ENCODE peak calls at places on chromosome 10, in nine cellular contexts. U is globus pallidus; X is iris pigment epithelial cell; G is activated T-cell treated with anti-CD3 and anti-CD28 coated beads for 1 hour; Q is NCI-H1105 treated with DMSO at 0.1 percent for 48 hours; I is nephron progenitor cell; D is right atrium auricular region; O is GM20000; L is stimulated activated CD4-positive, alpha-beta T cell treated with anti-CD3 and anti-CD28 coated beads, Interleukin-1b, Interleukin-23, amount 100 ng/mL, for 4 hours. R is an unnamed sample.

GRCh38 chr10:124124123-124124768 is 30.8 kb upstream of the CHST15 start:
- DNase-seq in I (no peak), X (no peak), U (no peak), L (no peak), Q (no peak), G (no peak), O (no peak), D (no peak), R (no peak)

GRCh38 chr10:111648046-111648445 is 535.5 kb downstream of the GPAM start:
- DNase-seq in U (no peak), G (no peak), X (peak; percentile 10), I (no peak), O (no peak), Q (no peak), L (no peak), D (no peak), R (no peak)

GRCh38 chr10:27242951-27243551 is 2.5 kb upstream of the ACBD5 start:
- DNase-seq in G (peak; percentile 64), D (no peak), X (peak; percentile 79), O (peak; percentile 73), Q (peak; percentile 36), L (peak; percentile 48), U (peak; percentile 78), I (peak; percentile 36), R (no peak)

GRCh38 chr10:128062331-128062730 is 63.9 kb downstream of the MKI67 start:
- DNase-seq in L (no peak), U (no peak), G (no peak), D (no peak), I (peak; percentile 30), Q (no peak), O (no peak), X (no peak), R (no peak)

GRCh38 chr10:93337309-93337721 is 144.8 kb downstream of the MYOF start:
- DNase-seq in D (no peak), Q (no peak), U (no peak), I (no peak), L (no peak), X (no peak), O (no peak), G (no peak), R (no peak)

GRCh38 chr10:28679941-28680752 is 2.8 kb downstream of the BAMBI start:
- DNase-seq in I (no peak), G (no peak), O (no peak), X (peak; percentile 35), L (no peak), D (no peak), U (peak; percentile 31), Q (no peak), R (peak; percentile 12)

GRCh38 chr10:76017026-76017732 is 585.8 kb downstream of the LRMDA start:
- DNase-seq in D (no peak), X (no peak), O (no peak), I (no peak), Q (no peak), U (no peak), L (no peak), G (no peak), R (no peak)

GRCh38 chr10:84329094-84329611 is 764 bp downstream of the CCSER2 start:
- DNase-seq in G (peak; percentile 37), X (peak; percentile 77), D (no peak), O (peak; percentile 56), L (peak; percentile 53), I (peak; percentile 24), Q (peak; percentile 14), U (no peak), R (no peak)

GRCh38 chr10:97096327-97097153 is 89.2 kb downstream of the SLIT1 start:
- DNase-seq in O (no peak), L (no peak), D (peak; percentile 60), I (peak; percentile 50), G (no peak), U (no peak), X (no peak), Q (no peak), R (no peak)

GRCh38 chr10:92124524-92125168 is 166.2 kb downstream of the CPEB3 start:
- DNase-seq in Q (no peak), O (no peak), G (no peak), I (no peak), D (no peak), X (peak; percentile 95), U (no peak), L (no peak), R (no peak)

GRCh38 chr10:42924484-42924883 is 141.9 kb downstream of the BMS1 start:
- DNase-seq in U (no peak), G (no peak), I (no peak), D (no peak), O (no peak), L (no peak), X (no peak), Q (no peak), R (no peak)

GRCh38 chr10:69466158-69466490 is 14.9 kb downstream of the TSPAN15 start:
- DNase-seq in L (no peak), Q (no peak), X (no peak), D (no peak), O (no peak), G (no peak), U (no peak), I (no peak), R (no peak)

GRCh38 chr10:29658984-29659769 is 24.4 kb upstream of the SVIL start:
- DNase-seq in U (no peak), X (peak; percentile 100), L (peak; percentile 49), Q (no peak), I (no peak), O (peak; percentile 71), D (no peak), G (peak; percentile 33), R (no peak)

GRCh38 chr10:132624847-132625839 is 87.6 kb downstream of the INPP5A start:
- DNase-seq in I (no peak), O (no peak), G (no peak), U (no peak), L (no peak), D (no peak), X (no peak), Q (no peak), R (no peak)

GRCh38 chr10:118256209-118256608 is 85.9 kb downstream of the FAM204A start:
- DNase-seq in X (no peak), I (no peak), G (no peak), D (no peak), O (no peak), L (no peak), Q (no peak), U (no peak), R (no peak)

GRCh38 chr10:9608592-9608991 is 1409.1 kb upstream of the CELF2 start:
- DNase-seq in X (peak; percentile 51), I (no peak), O (no peak), G (no peak), Q (no peak), U (no peak), L (no peak), D (no peak), R (no peak)

GRCh38 chr10:17873946-17874345 is 64.8 kb downstream of the MRC1 start:
- DNase-seq in U (no peak), I (no peak), L (no peak), X (no peak), O (no peak), G (no peak), D (no peak), Q (no peak), R (no peak)

GRCh38 chr10:75351637-75352036 is 49.9 kb downstream of the ZNF503 start:
- DNase-seq in Q (no peak), U (no peak), L (no peak), I (no peak), G (no peak), X (no peak), O (no peak), D (no peak), R (peak; percentile 9)

GRCh38 chr10:26052326-26052725 is 118.3 kb downstream of the MYO3A start:
- DNase-seq in D (no peak), G (no peak), L (no peak), O (no peak), I (no peak), Q (no peak), X (no peak), U (no peak), R (no peak)

GRCh38 chr10:72353028-72353962 is 1.4 kb downstream of the DNAJB12 start:
- DNase-seq in I (no peak), Q (peak; percentile 5), X (peak; percentile 63), U (no peak), G (no peak), O (no peak), D (no peak), L (no peak), R (no peak)

GRCh38 chr10:88848499-88848898 is 3.1 kb downstream of the ANKRD22 start:
- DNase-seq in D (no peak), U (no peak), L (no peak), X (peak; percentile 85), I (no peak), G (no peak), O (no peak), Q (no peak), R (no peak)

GRCh38 chr10:104331208-104331838 is 6.9 kb downstream of the ITPRIP start:
- DNase-seq in U (no peak), Q (peak; percentile 25), G (no peak), O (no peak), D (peak; percentile 75), I (peak; percentile 25), X (peak; percentile 76), L (no peak), R (no peak)

GRCh38 chr10:16856092-16856491 is 38.9 kb upstream of the RSU1 start:
- DNase-seq in L (no peak), U (no peak), Q (no peak), G (no peak), O (no peak), X (no peak), I (no peak), D (no peak), R (no peak)

GRCh38 chr10:119667562-119668328 is 16.6 kb downstream of the BAG3 start:
- DNase-seq in Q (no peak), I (peak; percentile 17), U (no peak), O (no peak), G (no peak), X (peak; percentile 97), L (no peak), D (peak; percentile 89), R (no peak)

R was measured in vagina.